ENCODE peak calls at places on chromosome 10, in seven cellular contexts. One of them, this sample, is unnamed.

GRCh38 chr10:125370578-125370977 is 210.2 kb upstream of the CTBP2 start:
- DNase-seq in activated CD4-positive, alpha-beta T cell treated with anti-CD3 and anti-CD28 coated beads, Interleukin-2, amount 10 ng/mL, durations not matched to agents 7 days and 5 days: no peak
- DNase-seq in IMR-90: no peak
- DNase-seq in A172: no peak
- DNase-seq in right cardiac atrium: no peak
- DNase-seq in activated T-cell treated with anti-CD3 and anti-CD28 coated beads, Interleukin-2, amount 50 U/mL, for 72 hours: no peak
- DNase-seq in A549: no peak
- DNase-seq in this sample: no peak

GRCh38 chr10:91576096-91576545 is 56.8 kb downstream of the PPP1R3C start:
- DNase-seq in right cardiac atrium: no peak
- DNase-seq in activated CD4-positive, alpha-beta T cell treated with anti-CD3 and anti-CD28 coated beads, Interleukin-2, amount 10 ng/mL, durations not matched to agents 7 days and 5 days: no peak
- DNase-seq in A549: no peak
- DNase-seq in activated T-cell treated with anti-CD3 and anti-CD28 coated beads, Interleukin-2, amount 50 U/mL, for 72 hours: no peak
- DNase-seq in A172: no peak
- DNase-seq in IMR-90: peak
- DNase-seq in this sample: no peak

GRCh38 chr10:49300140-49300974 is 1.4 kb downstream of the C10orf71 start:
- DNase-seq in activated CD4-positive, alpha-beta T cell treated with anti-CD3 and anti-CD28 coated beads, Interleukin-2, amount 10 ng/mL, durations not matched to agents 7 days and 5 days: no peak
- DNase-seq in A549: no peak
- DNase-seq in A172: no peak
- DNase-seq in IMR-90: peak
- DNase-seq in right cardiac atrium: peak
- DNase-seq in activated T-cell treated with anti-CD3 and anti-CD28 coated beads, Interleukin-2, amount 50 U/mL, for 72 hours: no peak
- DNase-seq in this sample: no peak

GRCh38 chr10:99676435-99676834 is 17.1 kb downstream of the ENTPD7 start:
- DNase-seq in IMR-90: peak
- DNase-seq in right cardiac atrium: no peak
- DNase-seq in activated T-cell treated with anti-CD3 and anti-CD28 coated beads, Interleukin-2, amount 50 U/mL, for 72 hours: no peak
- DNase-seq in A172: peak
- DNase-seq in activated CD4-positive, alpha-beta T cell treated with anti-CD3 and anti-CD28 coated beads, Interleukin-2, amount 10 ng/mL, durations not matched to agents 7 days and 5 days: no peak
- DNase-seq in A549: no peak
- DNase-seq in this sample: no peak

GRCh38 chr10:21314234-21314633 is 211.2 kb downstream of the SKIDA1 start:
- DNase-seq in activated T-cell treated with anti-CD3 and anti-CD28 coated beads, Interleukin-2, amount 50 U/mL, for 72 hours: no peak
- DNase-seq in activated CD4-positive, alpha-beta T cell treated with anti-CD3 and anti-CD28 coated beads, Interleukin-2, amount 10 ng/mL, durations not matched to agents 7 days and 5 days: no peak
- DNase-seq in IMR-90: no peak
- DNase-seq in A549: no peak
- DNase-seq in A172: no peak
- DNase-seq in right cardiac atrium: no peak
- DNase-seq in this sample: no peak

GRCh38 chr10:79286318-79286951 is 60.8 kb upstream of the PPIF start:
- DNase-seq in A172: no peak
- DNase-seq in activated T-cell treated with anti-CD3 and anti-CD28 coated beads, Interleukin-2, amount 50 U/mL, for 72 hours: peak
- DNase-seq in IMR-90: peak
- DNase-seq in right cardiac atrium: peak
- DNase-seq in A549: no peak
- DNase-seq in activated CD4-positive, alpha-beta T cell treated with anti-CD3 and anti-CD28 coated beads, Interleukin-2, amount 10 ng/mL, durations not matched to agents 7 days and 5 days: peak
- DNase-seq in this sample: peak

GRCh38 chr10:108358912-108359311 is 1194.4 kb upstream of the SORCS1 start:
- DNase-seq in activated T-cell treated with anti-CD3 and anti-CD28 coated beads, Interleukin-2, amount 50 U/mL, for 72 hours: no peak
- DNase-seq in right cardiac atrium: no peak
- DNase-seq in A549: peak
- DNase-seq in A172: peak
- DNase-seq in IMR-90: peak
- DNase-seq in activated CD4-positive, alpha-beta T cell treated with anti-CD3 and anti-CD28 coated beads, Interleukin-2, amount 10 ng/mL, durations not matched to agents 7 days and 5 days: no peak
- DNase-seq in this sample: peak

GRCh38 chr10:24448351-24449009 is 239.5 kb downstream of the KIAA1217 start:
- DNase-seq in A549: no peak
- DNase-seq in IMR-90: peak
- DNase-seq in right cardiac atrium: no peak
- DNase-seq in A172: no peak
- DNase-seq in activated T-cell treated with anti-CD3 and anti-CD28 coated beads, Interleukin-2, amount 50 U/mL, for 72 hours: no peak
- DNase-seq in activated CD4-positive, alpha-beta T cell treated with anti-CD3 and anti-CD28 coated beads, Interleukin-2, amount 10 ng/mL, durations not matched to agents 7 days and 5 days: no peak
- DNase-seq in this sample: peak

GRCh38 chr10:15053061-15053460 is 9.3 kb downstream of the OLAH start:
- DNase-seq in activated CD4-positive, alpha-beta T cell treated with anti-CD3 and anti-CD28 coated beads, Interleukin-2, amount 10 ng/mL, durations not matched to agents 7 days and 5 days: no peak
- DNase-seq in A172: no peak
- DNase-seq in right cardiac atrium: no peak
- DNase-seq in activated T-cell treated with anti-CD3 and anti-CD28 coated beads, Interleukin-2, amount 50 U/mL, for 72 hours: no peak
- DNase-seq in IMR-90: no peak
- DNase-seq in A549: no peak
- DNase-seq in this sample: no peak

GRCh38 chr10:70850097-70850496 is 34.3 kb downstream of the SGPL1 start:
- DNase-seq in activated T-cell treated with anti-CD3 and anti-CD28 coated beads, Interleukin-2, amount 50 U/mL, for 72 hours: no peak
- DNase-seq in activated CD4-positive, alpha-beta T cell treated with anti-CD3 and anti-CD28 coated beads, Interleukin-2, amount 10 ng/mL, durations not matched to agents 7 days and 5 days: no peak
- DNase-seq in IMR-90: peak
- DNase-seq in right cardiac atrium: no peak
- DNase-seq in A172: peak
- DNase-seq in A549: no peak
- DNase-seq in this sample: no peak

GRCh38 chr10:48725708-48726107 is 41.0 kb downstream of the WDFY4 start:
- DNase-seq in A172: no peak
- DNase-seq in activated CD4-positive, alpha-beta T cell treated with anti-CD3 and anti-CD28 coated beads, Interleukin-2, amount 10 ng/mL, durations not matched to agents 7 days and 5 days: no peak
- DNase-seq in IMR-90: no peak
- DNase-seq in activated T-cell treated with anti-CD3 and anti-CD28 coated beads, Interleukin-2, amount 50 U/mL, for 72 hours: no peak
- DNase-seq in A549: no peak
- DNase-seq in right cardiac atrium: no peak
- DNase-seq in this sample: no peak

GRCh38 chr10:77763453-77764430 is 126.1 kb upstream of the KCNMA1 start:
- DNase-seq in IMR-90: no peak
- DNase-seq in activated CD4-positive, alpha-beta T cell treated with anti-CD3 and anti-CD28 coated beads, Interleukin-2, amount 10 ng/mL, durations not matched to agents 7 days and 5 days: no peak
- DNase-seq in A172: no peak
- DNase-seq in activated T-cell treated with anti-CD3 and anti-CD28 coated beads, Interleukin-2, amount 50 U/mL, for 72 hours: no peak
- DNase-seq in right cardiac atrium: no peak
- DNase-seq in A549: no peak
- DNase-seq in this sample: no peak

GRCh38 chr10:112898540-112899395 is 51.3 kb upstream of the TCF7L2 start:
- DNase-seq in IMR-90: peak
- DNase-seq in A549: peak
- DNase-seq in activated CD4-positive, alpha-beta T cell treated with anti-CD3 and anti-CD28 coated beads, Interleukin-2, amount 10 ng/mL, durations not matched to agents 7 days and 5 days: no peak
- DNase-seq in right cardiac atrium: peak
- DNase-seq in activated T-cell treated with anti-CD3 and anti-CD28 coated beads, Interleukin-2, amount 50 U/mL, for 72 hours: no peak
- DNase-seq in A172: no peak
- DNase-seq in this sample: no peak

GRCh38 chr10:122703483-122704448 is 4.1 kb upstream of the C10orf120 start:
- DNase-seq in right cardiac atrium: peak
- DNase-seq in activated T-cell treated with anti-CD3 and anti-CD28 coated beads, Interleukin-2, amount 50 U/mL, for 72 hours: peak
- DNase-seq in IMR-90: peak
- DNase-seq in A549: peak
- DNase-seq in activated CD4-positive, alpha-beta T cell treated with anti-CD3 and anti-CD28 coated beads, Interleukin-2, amount 10 ng/mL, durations not matched to agents 7 days and 5 days: peak
- DNase-seq in A172: peak
- DNase-seq in this sample: peak

GRCh38 chr10:78757542-78757941 is 311.2 kb upstream of the ZMIZ1 start:
- DNase-seq in IMR-90: peak
- DNase-seq in right cardiac atrium: peak
- DNase-seq in A172: peak
- DNase-seq in A549: no peak
- DNase-seq in activated CD4-positive, alpha-beta T cell treated with anti-CD3 and anti-CD28 coated beads, Interleukin-2, amount 10 ng/mL, durations not matched to agents 7 days and 5 days: no peak
- DNase-seq in activated T-cell treated with anti-CD3 and anti-CD28 coated beads, Interleukin-2, amount 50 U/mL, for 72 hours: no peak
- DNase-seq in this sample: peak

GRCh38 chr10:73597346-73597745 is 6.2 kb upstream of the USP54 start:
- DNase-seq in A549: no peak
- DNase-seq in right cardiac atrium: no peak
- DNase-seq in activated CD4-positive, alpha-beta T cell treated with anti-CD3 and anti-CD28 coated beads, Interleukin-2, amount 10 ng/mL, durations not matched to agents 7 days and 5 days: no peak
- DNase-seq in activated T-cell treated with anti-CD3 and anti-CD28 coated beads, Interleukin-2, amount 50 U/mL, for 72 hours: no peak
- DNase-seq in IMR-90: peak
- DNase-seq in A172: peak
- DNase-seq in this sample: no peak

GRCh38 chr10:109784236-109784635 is 139.1 kb downstream of the XPNPEP1 start:
- DNase-seq in A172: peak
- DNase-seq in IMR-90: no peak
- DNase-seq in activated CD4-positive, alpha-beta T cell treated with anti-CD3 and anti-CD28 coated beads, Interleukin-2, amount 10 ng/mL, durations not matched to agents 7 days and 5 days: no peak
- DNase-seq in right cardiac atrium: no peak
- DNase-seq in A549: no peak
- DNase-seq in activated T-cell treated with anti-CD3 and anti-CD28 coated beads, Interleukin-2, amount 50 U/mL, for 72 hours: no peak
- DNase-seq in this sample: no peak

GRCh38 chr10:112526906-112527305 is 79.9 kb downstream of the VTI1A start:
- DNase-seq in right cardiac atrium: no peak
- DNase-seq in activated T-cell treated with anti-CD3 and anti-CD28 coated beads, Interleukin-2, amount 50 U/mL, for 72 hours: no peak
- DNase-seq in IMR-90: no peak
- DNase-seq in activated CD4-positive, alpha-beta T cell treated with anti-CD3 and anti-CD28 coated beads, Interleukin-2, amount 10 ng/mL, durations not matched to agents 7 days and 5 days: no peak
- DNase-seq in A549: no peak
- DNase-seq in A172: no peak
- DNase-seq in this sample: no peak

GRCh38 chr10:110822708-110823291 is 48.9 kb upstream of the PDCD4 start:
- DNase-seq in A172: no peak
- DNase-seq in IMR-90: no peak
- DNase-seq in right cardiac atrium: no peak
- DNase-seq in A549: no peak
- DNase-seq in activated CD4-positive, alpha-beta T cell treated with anti-CD3 and anti-CD28 coated beads, Interleukin-2, amount 10 ng/mL, durations not matched to agents 7 days and 5 days: no peak
- DNase-seq in activated T-cell treated with anti-CD3 and anti-CD28 coated beads, Interleukin-2, amount 50 U/mL, for 72 hours: no peak
- DNase-seq in this sample: no peak

GRCh38 chr10:101829561-101830315 is 11.5 kb upstream of the OGA start:
- DNase-seq in right cardiac atrium: peak
- DNase-seq in A172: no peak
- DNase-seq in A549: no peak
- DNase-seq in activated T-cell treated with anti-CD3 and anti-CD28 coated beads, Interleukin-2, amount 50 U/mL, for 72 hours: peak
- DNase-seq in IMR-90: no peak
- DNase-seq in activated CD4-positive, alpha-beta T cell treated with anti-CD3 and anti-CD28 coated beads, Interleukin-2, amount 10 ng/mL, durations not matched to agents 7 days and 5 days: peak
- DNase-seq in this sample: peak

GRCh38 chr10:1465421-1465902 is 271.9 kb downstream of the ADARB2 start:
- DNase-seq in activated CD4-positive, alpha-beta T cell treated with anti-CD3 and anti-CD28 coated beads, Interleukin-2, amount 10 ng/mL, durations not matched to agents 7 days and 5 days: no peak
- DNase-seq in IMR-90: no peak
- DNase-seq in activated T-cell treated with anti-CD3 and anti-CD28 coated beads, Interleukin-2, amount 50 U/mL, for 72 hours: no peak
- DNase-seq in A549: no peak
- DNase-seq in right cardiac atrium: no peak
- DNase-seq in A172: no peak
- DNase-seq in this sample: no peak

GRCh38 chr10:124701881-124702656 is 42.1 kb downstream of the FAM53B start:
- DNase-seq in A549: no peak
- DNase-seq in IMR-90: peak
- DNase-seq in A172: no peak
- DNase-seq in activated T-cell treated with anti-CD3 and anti-CD28 coated beads, Interleukin-2, amount 50 U/mL, for 72 hours: peak
- DNase-seq in right cardiac atrium: peak
- DNase-seq in activated CD4-positive, alpha-beta T cell treated with anti-CD3 and anti-CD28 coated beads, Interleukin-2, amount 10 ng/mL, durations not matched to agents 7 days and 5 days: peak
- DNase-seq in this sample: peak

GRCh38 chr10:30745953-30746352 is 116.4 kb upstream of the LYZL2 start:
- DNase-seq in IMR-90: no peak
- DNase-seq in A549: no peak
- DNase-seq in activated CD4-positive, alpha-beta T cell treated with anti-CD3 and anti-CD28 coated beads, Interleukin-2, amount 10 ng/mL, durations not matched to agents 7 days and 5 days: no peak
- DNase-seq in A172: no peak
- DNase-seq in right cardiac atrium: no peak
- DNase-seq in activated T-cell treated with anti-CD3 and anti-CD28 coated beads, Interleukin-2, amount 50 U/mL, for 72 hours: no peak
- DNase-seq in this sample: no peak

GRCh38 chr10:43398939-43399871 is 9.8 kb downstream of the HNRNPF start:
- DNase-seq in activated CD4-positive, alpha-beta T cell treated with anti-CD3 and anti-CD28 coated beads, Interleukin-2, amount 10 ng/mL, durations not matched to agents 7 days and 5 days: no peak
- DNase-seq in A172: no peak
- DNase-seq in right cardiac atrium: no peak
- DNase-seq in activated T-cell treated with anti-CD3 and anti-CD28 coated beads, Interleukin-2, amount 50 U/mL, for 72 hours: no peak
- DNase-seq in IMR-90: peak
- DNase-seq in A549: no peak
- DNase-seq in this sample: no peak

GRCh38 chr10:43292745-43293676 is 26.1 kb upstream of the RASGEF1A start:
- DNase-seq in activated CD4-positive, alpha-beta T cell treated with anti-CD3 and anti-CD28 coated beads, Interleukin-2, amount 10 ng/mL, durations not matched to agents 7 days and 5 days: peak
- DNase-seq in right cardiac atrium: peak
- DNase-seq in A172: peak
- DNase-seq in activated T-cell treated with anti-CD3 and anti-CD28 coated beads, Interleukin-2, amount 50 U/mL, for 72 hours: peak
- DNase-seq in A549: peak
- DNase-seq in IMR-90: peak
- DNase-seq in this sample: peak

GRCh38 chr10:101467286-101467770 is 113.4 kb downstream of the BTRC start:
- DNase-seq in A549: peak
- DNase-seq in A172: peak
- DNase-seq in activated T-cell treated with anti-CD3 and anti-CD28 coated beads, Interleukin-2, amount 50 U/mL, for 72 hours: peak
- DNase-seq in right cardiac atrium: no peak
- DNase-seq in activated CD4-positive, alpha-beta T cell treated with anti-CD3 and anti-CD28 coated beads, Interleukin-2, amount 10 ng/mL, durations not matched to agents 7 days and 5 days: peak
- DNase-seq in IMR-90: peak
- DNase-seq in this sample: peak

GRCh38 chr10:77318739-77319138 is 318.9 kb downstream of the KCNMA1 start:
- DNase-seq in right cardiac atrium: no peak
- DNase-seq in activated CD4-positive, alpha-beta T cell treated with anti-CD3 and anti-CD28 coated beads, Interleukin-2, amount 10 ng/mL, durations not matched to agents 7 days and 5 days: no peak
- DNase-seq in activated T-cell treated with anti-CD3 and anti-CD28 coated beads, Interleukin-2, amount 50 U/mL, for 72 hours: no peak
- DNase-seq in IMR-90: no peak
- DNase-seq in A172: no peak
- DNase-seq in A549: no peak
- DNase-seq in this sample: no peak

GRCh38 chr10:47449979-47450378 is 33.9 kb downstream of the ANXA8 start:
- DNase-seq in right cardiac atrium: no peak
- DNase-seq in activated CD4-positive, alpha-beta T cell treated with anti-CD3 and anti-CD28 coated beads, Interleukin-2, amount 10 ng/mL, durations not matched to agents 7 days and 5 days: no peak
- DNase-seq in IMR-90: no peak
- DNase-seq in A172: no peak
- DNase-seq in A549: no peak
- DNase-seq in activated T-cell treated with anti-CD3 and anti-CD28 coated beads, Interleukin-2, amount 50 U/mL, for 72 hours: no peak
- DNase-seq in this sample: no peak

GRCh38 chr10:102612964-102613275 is 31.4 kb upstream of the TRIM8 start:
- DNase-seq in A549: no peak
- DNase-seq in A172: no peak
- DNase-seq in IMR-90: no peak
- DNase-seq in activated T-cell treated with anti-CD3 and anti-CD28 coated beads, Interleukin-2, amount 50 U/mL, for 72 hours: peak
- DNase-seq in activated CD4-positive, alpha-beta T cell treated with anti-CD3 and anti-CD28 coated beads, Interleukin-2, amount 10 ng/mL, durations not matched to agents 7 days and 5 days: peak
- DNase-seq in right cardiac atrium: no peak
- DNase-seq in this sample: no peak

GRCh38 chr10:116861796-116862195 is 12.5 kb downstream of the ENO4 start:
- DNase-seq in activated T-cell treated with anti-CD3 and anti-CD28 coated beads, Interleukin-2, amount 50 U/mL, for 72 hours: no peak
- DNase-seq in IMR-90: no peak
- DNase-seq in A549: no peak
- DNase-seq in activated CD4-positive, alpha-beta T cell treated with anti-CD3 and anti-CD28 coated beads, Interleukin-2, amount 10 ng/mL, durations not matched to agents 7 days and 5 days: no peak
- DNase-seq in A172: no peak
- DNase-seq in right cardiac atrium: no peak
- DNase-seq in this sample: no peak

GRCh38 chr10:61634711-61635110 is 28.0 kb upstream of the CABCOCO1 start:
- DNase-seq in A172: peak
- DNase-seq in activated CD4-positive, alpha-beta T cell treated with anti-CD3 and anti-CD28 coated beads, Interleukin-2, amount 10 ng/mL, durations not matched to agents 7 days and 5 days: no peak
- DNase-seq in activated T-cell treated with anti-CD3 and anti-CD28 coated beads, Interleukin-2, amount 50 U/mL, for 72 hours: no peak
- DNase-seq in IMR-90: peak
- DNase-seq in A549: no peak
- DNase-seq in right cardiac atrium: no peak
- DNase-seq in this sample: no peak

GRCh38 chr10:48792687-48793096 is 108.0 kb downstream of the WDFY4 start:
- DNase-seq in activated CD4-positive, alpha-beta T cell treated with anti-CD3 and anti-CD28 coated beads, Interleukin-2, amount 10 ng/mL, durations not matched to agents 7 days and 5 days: no peak
- DNase-seq in A172: peak
- DNase-seq in A549: no peak
- DNase-seq in IMR-90: peak
- DNase-seq in activated T-cell treated with anti-CD3 and anti-CD28 coated beads, Interleukin-2, amount 50 U/mL, for 72 hours: no peak
- DNase-seq in right cardiac atrium: no peak
- DNase-seq in this sample: peak

GRCh38 chr10:69446650-69447151 is 4.6 kb upstream of the TSPAN15 start:
- DNase-seq in IMR-90: peak
- DNase-seq in A172: peak
- DNase-seq in activated CD4-positive, alpha-beta T cell treated with anti-CD3 and anti-CD28 coated beads, Interleukin-2, amount 10 ng/mL, durations not matched to agents 7 days and 5 days: no peak
- DNase-seq in right cardiac atrium: no peak
- DNase-seq in activated T-cell treated with anti-CD3 and anti-CD28 coated beads, Interleukin-2, amount 50 U/mL, for 72 hours: no peak
- DNase-seq in A549: peak
- DNase-seq in this sample: peak

GRCh38 chr10:27710009-27710408 is 35.6 kb downstream of the MKX start:
- DNase-seq in right cardiac atrium: no peak
- DNase-seq in IMR-90: no peak
- DNase-seq in activated CD4-positive, alpha-beta T cell treated with anti-CD3 and anti-CD28 coated beads, Interleukin-2, amount 10 ng/mL, durations not matched to agents 7 days and 5 days: no peak
- DNase-seq in A172: no peak
- DNase-seq in A549: no peak
- DNase-seq in activated T-cell treated with anti-CD3 and anti-CD28 coated beads, Interleukin-2, amount 50 U/mL, for 72 hours: no peak
- DNase-seq in this sample: no peak

GRCh38 chr10:110433740-110434139 is 64.0 kb upstream of the DUSP5 start:
- DNase-seq in activated T-cell treated with anti-CD3 and anti-CD28 coated beads, Interleukin-2, amount 50 U/mL, for 72 hours: no peak
- DNase-seq in A549: no peak
- DNase-seq in IMR-90: no peak
- DNase-seq in right cardiac atrium: no peak
- DNase-seq in activated CD4-positive, alpha-beta T cell treated with anti-CD3 and anti-CD28 coated beads, Interleukin-2, amount 10 ng/mL, durations not matched to agents 7 days and 5 days: no peak
- DNase-seq in A172: no peak
- DNase-seq in this sample: no peak

GRCh38 chr10:78165617-78166016 is 132.0 kb downstream of the RPS24 start:
- DNase-seq in IMR-90: no peak
- DNase-seq in A549: no peak
- DNase-seq in activated CD4-positive, alpha-beta T cell treated with anti-CD3 and anti-CD28 coated beads, Interleukin-2, amount 10 ng/mL, durations not matched to agents 7 days and 5 days: no peak
- DNase-seq in right cardiac atrium: no peak
- DNase-seq in A172: peak
- DNase-seq in activated T-cell treated with anti-CD3 and anti-CD28 coated beads, Interleukin-2, amount 50 U/mL, for 72 hours: no peak
- DNase-seq in this sample: no peak

GRCh38 chr10:21944727-21945386 is 58.7 kb downstream of the DNAJC1 start:
- DNase-seq in IMR-90: no peak
- DNase-seq in A172: no peak
- DNase-seq in right cardiac atrium: no peak
- DNase-seq in A549: no peak
- DNase-seq in activated T-cell treated with anti-CD3 and anti-CD28 coated beads, Interleukin-2, amount 50 U/mL, for 72 hours: no peak
- DNase-seq in activated CD4-positive, alpha-beta T cell treated with anti-CD3 and anti-CD28 coated beads, Interleukin-2, amount 10 ng/mL, durations not matched to agents 7 days and 5 days: no peak
- DNase-seq in this sample: peak

GRCh38 chr10:100114460-100114859 is 32.8 kb upstream of the CPN1 start:
- DNase-seq in A549: no peak
- DNase-seq in IMR-90: no peak
- DNase-seq in A172: no peak
- DNase-seq in activated T-cell treated with anti-CD3 and anti-CD28 coated beads, Interleukin-2, amount 50 U/mL, for 72 hours: no peak
- DNase-seq in right cardiac atrium: no peak
- DNase-seq in activated CD4-positive, alpha-beta T cell treated with anti-CD3 and anti-CD28 coated beads, Interleukin-2, amount 10 ng/mL, durations not matched to agents 7 days and 5 days: no peak
- DNase-seq in this sample: no peak

This sample was measured in dermis microvascular lymphatic vessel endothelial cell.